ENCODE peak calls at places on chromosome 3, in four cellular contexts. U is WTC11, A is K562, K is HepG2. Q is an unnamed sample.

GRCh38 chr3:13877911-13878710 is 1.8 kb downstream of the WNT7A start:
- DNase-seq in U (peak; percentile 29), A (peak; percentile 35), K (no peak), Q (no peak)

GRCh38 chr3:12796171-12797123 is at the start of gene CAND2:
- DNase-seq in U (peak; percentile 48), K (no peak), A (peak; percentile 87), Q (peak; percentile 37)

GRCh38 chr3:169241575-169241927 is 422.0 kb downstream of the MECOM start:
- DNase-seq in A (no peak), K (no peak), U (no peak), Q (no peak)

GRCh38 chr3:53255360-53255774 is 455 bp downstream of the TKT start:
- DNase-seq in U (no peak), A (no peak), K (no peak), Q (no peak)

GRCh38 chr3:24769918-24770317 is 275.3 kb upstream of the THRB start:
- DNase-seq in U (no peak), A (no peak), K (no peak), Q (no peak)

GRCh38 chr3:100402150-100402706 is 889 bp downstream of the LNP1 start:
- DNase-seq in A (no peak), K (no peak), U (no peak), Q (no peak)

GRCh38 chr3:99852851-99853250 is 35.2 kb downstream of the CMSS1 start:
- DNase-seq in A (no peak), K (no peak), U (no peak), Q (no peak)

GRCh38 chr3:153680526-153680925 is 440.7 kb upstream of the ARHGEF26 start:
- DNase-seq in A (no peak), U (no peak), K (no peak), Q (no peak)

GRCh38 chr3:13547591-13548371 is 1.1 kb upstream of the FBLN2 start:
- DNase-seq in A (no peak), U (peak; percentile 45), K (no peak), Q (no peak)

GRCh38 chr3:6825527-6825926 is 35.4 kb upstream of the GRM7 start:
- DNase-seq in K (no peak), U (no peak), A (no peak), Q (no peak)

GRCh38 chr3:181176610-181177009 is 187.1 kb upstream of the DNAJC19 start:
- DNase-seq in U (peak; percentile 21), A (no peak), K (peak; percentile 41), Q (peak; percentile 2)

GRCh38 chr3:194123735-194124134 is 12.2 kb upstream of the HES1 start:
- DNase-seq in A (no peak), K (no peak), U (no peak), Q (no peak)

GRCh38 chr3:30324587-30324986 is 281.8 kb upstream of the TGFBR2 start:
- DNase-seq in U (no peak), K (no peak), A (no peak), Q (peak; percentile 87)

GRCh38 chr3:37320276-37320675 is 145.9 kb upstream of the LRRFIP2 start:
- DNase-seq in K (no peak), U (no peak), A (no peak), Q (no peak)

GRCh38 chr3:99410789-99411311 is 227.5 kb upstream of the COL8A1 start:
- DNase-seq in A (no peak), K (no peak), U (no peak), Q (no peak)

GRCh38 chr3:118760611-118761606 is 273.7 kb downstream of the IGSF11 start:
- DNase-seq in A (no peak), U (peak; percentile 30), K (no peak), Q (no peak)

GRCh38 chr3:126131881-126132750 is 48.2 kb upstream of the SLC41A3 start:
- DNase-seq in U (peak; percentile 5), A (no peak), K (no peak), Q (no peak)

GRCh38 chr3:126377211-126377610 is 17.5 kb upstream of the CFAP100 start:
- DNase-seq in U (peak; percentile 5), A (no peak), K (no peak), Q (no peak)

GRCh38 chr3:190305406-190305805 is 16.8 kb downstream of the CLDN1 start:
- DNase-seq in K (no peak), A (no peak), U (no peak), Q (no peak)

GRCh38 chr3:36991147-36991546 is 1.8 kb downstream of the EPM2AIP1 start:
- DNase-seq in U (no peak), A (no peak), K (no peak), Q (no peak)

GRCh38 chr3:468172-468571 is 271.6 kb downstream of the CHL1 start:
- DNase-seq in U (no peak), K (no peak), A (peak; percentile 22), Q (peak; percentile 1)

GRCh38 chr3:53941174-53941573 is 49.5 kb upstream of the SELENOK start:
- DNase-seq in A (no peak), U (no peak), K (no peak), Q (peak; percentile 2)

GRCh38 chr3:158773845-158774542 is 27.9 kb upstream of the MFSD1 start:
- DNase-seq in A (no peak), U (no peak), K (no peak), Q (peak; percentile 75)

GRCh38 chr3:11212301-11212613 is 58.0 kb downstream of the HRH1 start:
- DNase-seq in A (no peak), K (no peak), U (no peak), Q (no peak)

GRCh38 chr3:12926660-12927059 is 85.3 kb upstream of the RPL32 start:
- DNase-seq in A (no peak), U (no peak), K (no peak), Q (no peak)

GRCh38 chr3:197001972-197002700 is 27.5 kb downstream of the MELTF start:
- DNase-seq in A (no peak), U (no peak), K (no peak), Q (no peak)

GRCh38 chr3:21621396-21621695 is 129.7 kb downstream of the ZNF385D start:
- DNase-seq in A (no peak), U (no peak), K (peak; percentile 15), Q (peak; percentile 4)

GRCh38 chr3:99248913-99249312 is 347.4 kb upstream of the DCBLD2 start:
- DNase-seq in A (no peak), K (no peak), U (no peak), Q (no peak)

GRCh38 chr3:132087356-132087755 is 52.5 kb upstream of the CPNE4 start:
- DNase-seq in A (no peak), K (no peak), U (no peak), Q (no peak)

GRCh38 chr3:132084982-132085381 is 50.2 kb upstream of the CPNE4 start:
- DNase-seq in U (no peak), K (no peak), A (no peak), Q (no peak)

GRCh38 chr3:132083159-132083558 is 48.3 kb upstream of the CPNE4 start:
- DNase-seq in A (no peak), U (no peak), K (peak; percentile 1), Q (no peak)

GRCh38 chr3:132088291-132088690 is 53.5 kb upstream of the CPNE4 start:
- DNase-seq in K (no peak), A (no peak), U (no peak), Q (no peak)

DNA sequence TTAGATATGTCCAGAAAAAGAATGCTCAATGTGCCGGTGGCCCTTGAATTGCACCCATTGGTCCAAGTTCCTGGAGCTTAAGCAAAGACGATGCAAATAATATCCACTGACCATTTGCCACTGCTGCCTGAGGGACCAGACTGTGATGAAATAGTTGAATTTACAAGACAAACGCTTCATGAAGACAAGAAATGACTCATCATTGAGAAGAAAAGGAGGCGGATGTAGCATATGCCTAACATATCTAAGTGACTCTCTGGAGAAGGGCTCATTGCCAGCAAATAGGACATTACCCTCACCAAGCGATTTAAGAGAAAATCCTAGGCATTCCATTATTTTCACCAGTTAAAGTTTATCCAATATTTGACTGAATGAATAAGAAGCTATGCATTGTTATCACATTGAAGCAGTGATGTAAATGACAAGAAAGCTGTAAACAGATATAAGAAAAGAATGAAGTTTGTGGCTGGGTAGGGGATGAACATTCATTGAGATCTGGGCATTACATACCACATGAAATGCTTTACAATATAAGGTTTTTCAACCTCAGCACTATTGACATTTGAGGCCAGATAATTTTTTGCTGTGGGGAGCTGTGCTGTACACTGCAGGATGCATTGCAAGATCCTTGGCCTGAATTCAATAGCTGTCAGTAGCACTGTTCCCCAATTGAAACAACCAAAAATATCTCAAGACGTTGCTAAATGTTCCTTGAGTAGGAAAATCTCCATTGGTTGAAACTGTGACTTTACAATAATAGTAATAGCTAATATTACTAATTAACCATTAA is 49.0 kb upstream of the CPNE4 start:
- DNase-seq in A (no peak), K (no peak), U (no peak), Q (peak; percentile 62)
- TF ChIP-seq NR3C1 in A (no peak), K (no peak), U (no peak), Q (no peak)

DNA sequence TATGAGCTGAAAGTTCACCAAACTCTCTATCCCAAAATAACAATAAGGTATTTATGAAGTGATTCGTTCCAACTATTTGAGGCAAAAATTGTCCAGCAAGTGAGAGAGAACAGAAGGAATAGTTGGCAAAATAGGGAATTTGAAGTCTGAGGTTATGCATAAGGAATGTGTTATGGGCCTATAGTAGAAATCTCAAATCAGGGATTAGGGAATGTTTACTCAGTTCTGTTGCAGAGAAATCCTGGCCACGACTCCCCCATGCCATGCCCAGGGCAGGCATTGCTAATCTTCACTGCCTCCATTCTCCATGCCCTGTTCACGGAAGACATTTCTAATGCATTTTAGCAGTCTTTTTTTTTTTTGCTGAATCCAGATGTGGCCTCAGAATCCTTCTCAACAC is 58.6 kb downstream of the FLNB start:
- DNase-seq in K (peak; percentile 27), U (no peak), A (no peak), Q (no peak)
- TF ChIP-seq NR3C1 in K (no peak), U (no peak), A (no peak), Q (no peak)

DNA sequence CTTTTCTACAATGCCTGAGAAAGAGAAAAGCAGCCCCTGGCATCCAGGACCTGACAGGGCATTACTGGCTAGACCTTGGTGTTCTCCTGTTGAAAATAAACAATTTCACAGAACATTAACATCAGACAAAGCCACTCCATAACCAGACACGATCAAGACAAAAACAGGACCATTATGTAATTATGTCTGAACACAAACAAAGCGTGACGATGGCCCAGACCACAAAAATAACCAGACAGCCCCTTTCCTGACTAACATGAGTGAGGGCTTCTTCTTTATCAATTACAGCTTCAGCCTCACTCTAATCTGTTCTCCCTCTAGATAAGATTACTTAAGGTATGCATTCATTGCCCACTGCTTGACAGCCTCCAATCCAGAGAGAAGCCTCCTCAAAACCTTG is 172.7 kb upstream of the LMCD1 start:
- DNase-seq in U (no peak), K (no peak), A (no peak), Q (no peak)
- TF ChIP-seq NR3C1 in U (no peak), K (no peak), A (no peak), Q (no peak)

GRCh38 chr3:184235381-184236032 is 6.1 kb downstream of the VWA5B2 start:
- DNase-seq in A (no peak), U (no peak), K (no peak), Q (no peak)
- TF ChIP-seq NR3C1 in A (no peak), U (no peak), K (no peak), Q (no peak)

DNA sequence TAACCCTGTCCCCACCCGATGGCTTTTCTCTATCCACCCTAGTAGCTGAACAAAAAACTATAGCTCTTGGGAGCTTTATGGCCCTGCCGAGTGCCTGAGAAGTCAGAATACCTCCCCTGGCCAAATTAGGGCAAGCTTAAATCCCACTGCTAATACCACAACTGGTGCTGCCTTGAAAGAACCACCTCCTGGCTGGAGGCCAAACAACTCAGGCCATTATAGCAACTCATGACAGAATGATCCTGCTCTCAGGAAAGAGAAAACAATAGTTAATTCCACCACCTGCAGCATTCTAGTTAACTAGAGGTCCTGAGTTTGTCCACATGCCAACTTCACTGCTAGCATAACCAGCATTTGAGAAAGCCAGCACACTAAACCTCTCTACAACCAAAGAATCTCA is 123.2 kb downstream of the RTP4 start:
- DNase-seq in U (no peak), K (no peak), A (no peak), Q (no peak)
- TF ChIP-seq NR3C1 in U (no peak), K (no peak), A (no peak), Q (no peak)

GRCh38 chr3:97409612-97410011 is 354.9 kb upstream of the ARL6 start:
- DNase-seq in A (no peak), K (no peak), U (no peak), Q (no peak)
- TF ChIP-seq NR3C1 in A (no peak), K (no peak), U (no peak), Q (no peak)